ENCODE peak calls at places on chromosomes 11 and 22, in six cellular contexts. A, X, D, T, S and B are unnamed samples.

GRCh38 chr11:14449302-14449714 is 50.3 kb downstream of the COPB1 start:
- DNase-seq in D (no peak), T (no peak), A (no peak), S (no peak), X (no peak), B (no peak)

GRCh38 chr11:127919206-127920000 is 668.0 kb downstream of the ETS1 start:
- DNase-seq in X (no peak), A (no peak), T (no peak), S (no peak), D (no peak), B (no peak)

GRCh38 chr11:72191961-72192381 is at the start of gene FOLR1:
- DNase-seq in A (peak), T (no peak), X (no peak), D (no peak), S (no peak), B (no peak)

GRCh38 chr22:35071784-35072183 is 5.8 kb downstream of the ISX start:
- DNase-seq in A (no peak), S (no peak), T (peak), X (no peak), D (no peak), B (no peak)

GRCh38 chr11:45289369-45289768 is 3.2 kb upstream of the SYT13 start:
- DNase-seq in A (no peak), S (no peak), D (no peak), T (no peak), X (no peak), B (no peak)

GRCh38 chr11:105392546-105392945 is 217.3 kb upstream of the GRIA4 start:
- DNase-seq in X (no peak), T (no peak), D (no peak), S (no peak), A (no peak), B (no peak)

GRCh38 chr22:49261616-49262015 is 566.1 kb downstream of the BRD1 start:
- DNase-seq in X (no peak), D (no peak), A (no peak), T (no peak), S (no peak), B (no peak)

GRCh38 chr11:73187854-73188253 is 30.2 kb upstream of the P2RY2 start:
- DNase-seq in D (no peak), S (no peak), X (no peak), T (no peak), A (no peak), B (no peak)

GRCh38 chr11:134665571-134666268 is 253.7 kb upstream of the B3GAT1 start:
- DNase-seq in D (no peak), T (no peak), S (no peak), A (no peak), X (no peak), B (no peak)

GRCh38 chr11:75107187-75107586 is 10.5 kb upstream of the OR2AT4 start:
- DNase-seq in X (no peak), D (no peak), S (no peak), T (no peak), A (no peak), B (no peak)

GRCh38 chr22:50027639-50028537 is 15.3 kb upstream of the IL17REL start:
- DNase-seq in D (no peak), T (no peak), S (peak), A (no peak), X (no peak), B (no peak)

GRCh38 chr11:106917973-106918372 is 100.3 kb downstream of the GUCY1A2 start:
- DNase-seq in A (peak), S (no peak), D (no peak), T (no peak), X (no peak), B (no peak)

GRCh38 chr11:6219359-6219758 is 14.0 kb downstream of the C11orf42 start:
- DNase-seq in A (no peak), D (no peak), X (no peak), S (no peak), T (peak), B (no peak)

GRCh38 chr22:39498802-39499201 is 3.3 kb upstream of the MIEF1 start:
- DNase-seq in D (no peak), T (no peak), S (no peak), X (no peak), A (no peak), B (no peak)

GRCh38 chr11:17775035-17775348 is 40.4 kb downstream of the KCNC1 start:
- DNase-seq in D (no peak), S (no peak), X (no peak), A (no peak), T (no peak), B (no peak)

DNA sequence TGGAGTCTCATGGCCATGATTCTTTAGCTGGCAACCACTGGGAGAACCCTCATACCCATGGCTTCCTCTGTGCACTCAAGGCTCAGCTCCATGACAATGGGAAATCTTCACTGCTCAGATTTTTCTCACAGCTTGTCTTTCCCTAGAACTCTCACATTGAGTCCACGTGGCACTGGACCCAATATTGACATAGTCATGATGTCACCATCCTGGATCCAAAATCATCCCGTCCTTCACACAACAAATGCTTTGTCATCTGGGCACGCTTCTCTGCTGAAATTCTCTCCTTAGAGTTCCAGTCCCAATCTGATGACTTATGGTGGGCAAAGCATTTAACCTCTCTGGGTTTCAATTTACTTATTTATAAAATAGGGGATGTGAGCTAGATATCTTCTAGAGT is 37.7 kb upstream of the CD44 start:
- DNase-seq in X (no peak), A (no peak), T (no peak), S (no peak), D (no peak), B (peak)
- H3K27ac ChIP-seq in X (no peak), A (no peak), T (no peak), S (no peak), D (no peak), B (no peak)

DNA sequence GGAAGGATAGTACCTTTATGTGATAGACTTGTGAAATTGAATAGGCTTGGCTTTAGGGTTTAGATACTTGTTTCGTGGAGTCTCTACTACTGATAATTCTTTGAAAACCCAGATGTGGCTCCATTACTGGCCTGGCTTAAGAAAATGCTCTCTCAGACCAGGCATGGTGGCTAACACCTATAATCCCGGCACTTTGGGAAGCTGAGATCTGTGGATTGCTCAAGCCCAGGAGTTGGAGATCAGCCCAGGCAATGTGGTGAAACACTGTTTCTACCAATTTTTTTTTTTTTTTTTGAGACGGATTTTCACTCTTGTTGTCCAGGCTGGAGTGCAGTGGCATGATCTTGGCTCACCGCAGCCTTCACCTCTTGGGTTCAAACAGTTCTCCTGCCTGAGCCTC is 40.9 kb downstream of the ATG13 start:
- DNase-seq in D (peak), T (no peak), S (no peak), A (no peak), X (no peak), B (no peak)
- H3K27ac ChIP-seq in D (no peak), T (no peak), S (no peak), A (no peak), X (no peak), B (no peak)

GRCh38 chr11:203945-204586 is 3.1 kb downstream of the BET1L start:
- DNase-seq in S (no peak), T (peak), X (peak), D (no peak), A (no peak), B (no peak)

GRCh38 chr11:203056-203944 is 3.9 kb downstream of the BET1L start:
- DNase-seq in D (no peak), T (peak), X (peak), A (no peak), S (no peak), B (peak)

GRCh38 chr11:202490-202889 is 4.7 kb downstream of the BET1L start:
- DNase-seq in T (no peak), A (no peak), D (no peak), X (no peak), S (no peak), B (no peak)

GRCh38 chr11:200224-201003 is 6.8 kb downstream of the BET1L start:
- DNase-seq in A (no peak), S (no peak), D (no peak), T (peak), X (no peak), B (no peak)

DNA sequence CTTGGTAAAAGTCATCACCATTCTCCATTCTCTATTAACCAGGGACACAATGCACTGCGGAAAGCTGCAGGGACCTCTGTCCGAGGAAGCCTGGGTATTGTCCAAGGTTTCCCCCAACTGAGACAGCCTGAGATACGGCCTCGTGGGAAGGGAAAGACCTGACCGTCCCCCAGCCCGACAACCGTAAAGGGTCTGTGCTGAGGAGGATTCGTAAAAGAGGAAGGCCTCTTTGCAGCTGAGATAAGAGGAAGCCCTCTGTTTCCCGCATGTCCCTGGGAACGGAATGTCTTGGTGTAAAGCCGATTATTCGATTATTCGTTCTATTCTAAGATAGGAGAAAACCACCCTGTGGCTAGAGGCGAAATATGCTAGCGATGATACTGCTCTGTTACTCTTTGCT is 5.3 kb downstream of the BET1L start:
- DNase-seq in S (no peak), A (no peak), X (no peak), T (peak), D (no peak), B (no peak)
- H3K27ac ChIP-seq in S (no peak), A (no peak), X (no peak), T (no peak), D (no peak), B (no peak)

GRCh38 chr22:30291334-30291892 is 2.1 kb upstream of the CASTOR1 start:
- DNase-seq in D (no peak), X (no peak), A (no peak), S (no peak), T (no peak), B (no peak)

GRCh38 chr22:30290318-30290678 is 993 bp upstream of the CASTOR1 start:
- DNase-seq in A (peak), D (no peak), S (no peak), T (no peak), X (peak), B (no peak)

GRCh38 chr22:30294066-30294465 is 4.8 kb upstream of the CASTOR1 start:
- DNase-seq in X (no peak), T (no peak), A (no peak), D (peak), S (no peak), B (no peak)

GRCh38 chr22:30290679-30291333 is 1.5 kb upstream of the CASTOR1 start:
- DNase-seq in D (peak), S (no peak), T (peak), X (peak), A (peak), B (peak)

DNA sequence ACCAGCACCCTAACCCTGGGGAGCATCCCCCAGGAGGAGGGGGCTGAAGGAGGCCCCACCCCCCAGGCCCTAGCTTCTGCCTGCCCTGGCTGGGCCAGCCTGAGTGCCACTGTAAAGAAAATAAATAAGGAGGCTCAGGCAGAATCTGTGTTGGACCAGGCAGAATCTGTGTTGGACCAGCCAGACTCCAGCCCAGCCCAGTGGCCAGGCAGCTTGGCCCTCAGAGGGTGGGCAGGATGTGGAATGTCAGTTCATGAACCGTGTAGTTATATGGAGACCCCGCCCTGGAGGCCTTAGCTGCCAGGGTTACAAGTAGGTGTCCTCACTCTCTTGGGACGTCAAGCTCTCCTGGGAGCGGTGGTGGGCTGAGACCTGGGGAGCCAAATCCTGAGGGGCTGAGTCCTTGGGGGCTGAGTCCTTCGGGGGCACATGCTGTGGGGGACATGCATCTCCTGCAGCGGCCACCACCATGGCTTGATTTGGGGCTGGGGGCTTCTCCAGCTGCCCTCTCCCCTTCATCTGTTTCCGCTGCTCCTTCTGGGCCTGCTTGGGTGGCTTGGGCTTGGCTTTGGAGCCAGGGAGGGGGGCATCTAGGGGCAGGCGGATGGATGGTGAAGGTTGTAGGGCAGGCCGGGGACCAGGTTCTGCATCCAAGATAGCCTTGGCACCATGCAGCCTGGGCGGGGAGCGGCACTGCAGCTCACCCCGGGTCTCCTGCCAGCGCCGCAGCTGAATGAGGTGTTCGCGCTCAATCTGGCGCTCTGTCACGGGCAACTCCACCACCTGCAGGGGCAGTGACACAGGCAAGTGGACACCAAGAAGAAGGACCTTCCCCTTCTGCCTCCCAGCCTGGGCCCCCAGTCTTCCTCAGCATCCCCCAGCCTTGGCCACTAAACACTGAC is 3.0 kb upstream of the CASTOR1 start:
- DNase-seq in S (no peak), A (no peak), D (no peak), X (no peak), T (no peak), B (no peak)
- H3K27ac ChIP-seq in S (no peak), A (no peak), D (peak), X (peak), T (no peak), B (peak)

GRCh38 chr22:37676691-37677627 is 1.5 kb downstream of the LGALS1 start:
- DNase-seq in S (peak), T (peak), A (peak), X (peak), D (peak), B (peak)

GRCh38 chr22:37679670-37680069 is 4.2 kb downstream of the LGALS1 start:
- DNase-seq in X (no peak), T (no peak), S (no peak), D (no peak), A (no peak), B (no peak)

GRCh38 chr22:37680191-37680851 is 4.9 kb downstream of the LGALS1 start:
- DNase-seq in S (no peak), A (no peak), D (no peak), T (no peak), X (no peak), B (no peak)

GRCh38 chr22:37675930-37676571 is 615 bp downstream of the LGALS1 start:
- DNase-seq in A (no peak), S (no peak), D (peak), T (peak), X (no peak), B (peak)

DNA sequence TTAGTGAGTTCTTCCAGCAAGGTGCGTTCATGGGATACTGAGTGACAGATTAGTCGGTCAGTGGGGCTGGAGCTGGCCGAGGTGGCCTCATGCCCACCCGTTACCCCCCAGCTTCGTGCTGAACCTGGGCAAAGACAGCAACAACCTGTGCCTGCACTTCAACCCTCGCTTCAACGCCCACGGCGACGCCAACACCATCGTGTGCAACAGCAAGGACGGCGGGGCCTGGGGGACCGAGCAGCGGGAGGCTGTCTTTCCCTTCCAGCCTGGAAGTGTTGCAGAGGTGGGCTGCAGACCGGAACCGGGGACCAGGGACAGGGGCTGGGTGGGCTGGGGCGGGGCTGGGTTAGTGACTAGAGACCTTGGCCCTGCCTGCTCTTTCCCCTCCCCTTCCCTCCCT is 2.9 kb downstream of the LGALS1 start:
- DNase-seq in D (no peak), X (no peak), S (no peak), A (no peak), T (no peak), B (no peak)
- H3K27ac ChIP-seq in D (peak), X (no peak), S (peak), A (no peak), T (no peak), B (no peak)

GRCh38 chr11:69000831-69001245 is 12.2 kb downstream of the MRGPRF start:
- DNase-seq in A (no peak), X (no peak), S (no peak), T (peak), D (peak), B (no peak)
- H3K27ac ChIP-seq in A (no peak), X (peak), S (no peak), T (peak), D (peak), B (no peak)

GRCh38 chr11:77126156-77126775 is 1.8 kb upstream of the MYO7A start:
- DNase-seq in T (no peak), S (no peak), X (no peak), D (no peak), A (no peak), B (no peak)
- H3K27ac ChIP-seq in T (no peak), S (no peak), X (no peak), D (no peak), A (no peak), B (no peak)

GRCh38 chr22:24303007-24303406 is 32.4 kb downstream of the SPECC1L start:
- DNase-seq in S (no peak), D (no peak), T (no peak), X (no peak), A (no peak), B (peak)
- H3K27ac ChIP-seq in S (no peak), D (peak), T (peak), X (peak), A (no peak), B (peak)